ENCODE peak calls at places on chromosomes 11 and 22, in nine cellular contexts. One of them, this sample, is unnamed. For H3K27me3, the result is how much of the 10 kb centered on the place peaks cover.

GRCh38 chr11:74366576-74366975 is 31.7 kb downstream of the PGM2L1 start:
- DNase-seq in gastrocnemius medialis: no peak
- DNase-seq in fibroblast of lung: peak
- DNase-seq in GM23248: peak
- DNase-seq in tibial nerve: no peak
- DNase-seq in CD8-positive, alpha-beta memory T cell: no peak
- DNase-seq in astrocyte: peak
- DNase-seq in body of pancreas: no peak
- DNase-seq in kidney epithelial cell: no peak
- DNase-seq in this sample: peak

GRCh38 chr11:18384157-18384641 is 10.2 kb upstream of the LDHA start:
- DNase-seq in GM23248: peak
- DNase-seq in body of pancreas: peak
- DNase-seq in tibial nerve: peak
- DNase-seq in CD8-positive, alpha-beta memory T cell: no peak
- DNase-seq in kidney epithelial cell: peak
- DNase-seq in gastrocnemius medialis: peak
- DNase-seq in astrocyte: peak
- DNase-seq in fibroblast of lung: peak
- DNase-seq in this sample: no peak

GRCh38 chr22:23137905-23138520 is 3.8 kb downstream of the RSPH14 start:
- DNase-seq in CD8-positive, alpha-beta memory T cell: peak
- DNase-seq in body of pancreas: no peak
- DNase-seq in tibial nerve: no peak
- DNase-seq in fibroblast of lung: no peak
- DNase-seq in GM23248: peak
- DNase-seq in astrocyte: no peak
- DNase-seq in gastrocnemius medialis: no peak
- DNase-seq in kidney epithelial cell: no peak
- DNase-seq in this sample: no peak

GRCh38 chr22:23073506-23074229 is 3.3 kb downstream of the GNAZ start:
- DNase-seq in body of pancreas: no peak
- DNase-seq in fibroblast of lung: no peak
- DNase-seq in astrocyte: no peak
- DNase-seq in gastrocnemius medialis: no peak
- DNase-seq in kidney epithelial cell: no peak
- DNase-seq in GM23248: no peak
- DNase-seq in tibial nerve: no peak
- DNase-seq in CD8-positive, alpha-beta memory T cell: no peak
- DNase-seq in this sample: no peak

GRCh38 chr11:87451400-87451799 is 413.7 kb downstream of the TMEM135 start:
- DNase-seq in astrocyte: peak
- DNase-seq in GM23248: no peak
- DNase-seq in CD8-positive, alpha-beta memory T cell: no peak
- DNase-seq in fibroblast of lung: no peak
- DNase-seq in gastrocnemius medialis: no peak
- DNase-seq in kidney epithelial cell: no peak
- DNase-seq in tibial nerve: no peak
- DNase-seq in body of pancreas: no peak
- DNase-seq in this sample: no peak

GRCh38 chr11:8038393-8038792 is 42.6 kb upstream of the TUB start:
- DNase-seq in CD8-positive, alpha-beta memory T cell: no peak
- DNase-seq in GM23248: no peak
- DNase-seq in gastrocnemius medialis: no peak
- DNase-seq in tibial nerve: no peak
- DNase-seq in kidney epithelial cell: no peak
- DNase-seq in fibroblast of lung: no peak
- DNase-seq in body of pancreas: no peak
- DNase-seq in astrocyte: no peak
- DNase-seq in this sample: no peak

GRCh38 chr11:10067629-10068300 is 226.3 kb downstream of the SBF2 start:
- DNase-seq in GM23248: no peak
- DNase-seq in gastrocnemius medialis: no peak
- DNase-seq in body of pancreas: no peak
- DNase-seq in CD8-positive, alpha-beta memory T cell: no peak
- DNase-seq in kidney epithelial cell: no peak
- DNase-seq in fibroblast of lung: no peak
- DNase-seq in tibial nerve: no peak
- DNase-seq in astrocyte: no peak
- DNase-seq in this sample: no peak

GRCh38 chr11:125410091-125410490 is 86.0 kb downstream of the FEZ1 start:
- DNase-seq in tibial nerve: no peak
- DNase-seq in fibroblast of lung: no peak
- DNase-seq in GM23248: peak
- DNase-seq in body of pancreas: no peak
- DNase-seq in kidney epithelial cell: no peak
- DNase-seq in CD8-positive, alpha-beta memory T cell: no peak
- DNase-seq in astrocyte: no peak
- DNase-seq in gastrocnemius medialis: no peak
- DNase-seq in this sample: peak

GRCh38 chr11:469684-470667 is 19.9 kb downstream of the PTDSS2 start:
- DNase-seq in tibial nerve: peak
- DNase-seq in body of pancreas: peak
- DNase-seq in gastrocnemius medialis: peak
- DNase-seq in kidney epithelial cell: peak
- DNase-seq in CD8-positive, alpha-beta memory T cell: no peak
- DNase-seq in astrocyte: peak
- DNase-seq in fibroblast of lung: peak
- DNase-seq in GM23248: peak
- DNase-seq in this sample: peak

GRCh38 chr22:47034076-47034808 is 271.8 kb downstream of the TBC1D22A start:
- DNase-seq in gastrocnemius medialis: no peak
- DNase-seq in CD8-positive, alpha-beta memory T cell: no peak
- DNase-seq in GM23248: no peak
- DNase-seq in astrocyte: no peak
- DNase-seq in tibial nerve: no peak
- DNase-seq in fibroblast of lung: no peak
- DNase-seq in kidney epithelial cell: no peak
- DNase-seq in body of pancreas: no peak
- DNase-seq in this sample: no peak

GRCh38 chr22:35995772-35996171 is 32.9 kb downstream of the RBFOX2 start:
- DNase-seq in GM23248: peak
- DNase-seq in gastrocnemius medialis: peak
- DNase-seq in astrocyte: peak
- DNase-seq in CD8-positive, alpha-beta memory T cell: no peak
- DNase-seq in body of pancreas: peak
- DNase-seq in tibial nerve: peak
- DNase-seq in kidney epithelial cell: peak
- DNase-seq in fibroblast of lung: peak
- DNase-seq in this sample: no peak

GRCh38 chr11:73950869-73951710 is at the start of gene DNAJB13:
- DNase-seq in body of pancreas: peak
- DNase-seq in tibial nerve: no peak
- DNase-seq in fibroblast of lung: peak
- DNase-seq in GM23248: peak
- DNase-seq in astrocyte: peak
- DNase-seq in gastrocnemius medialis: no peak
- DNase-seq in CD8-positive, alpha-beta memory T cell: no peak
- DNase-seq in kidney epithelial cell: no peak
- DNase-seq in this sample: peak

GRCh38 chr11:13260196-13260962 is 17.2 kb upstream of the BMAL1 start:
- DNase-seq in kidney epithelial cell: no peak
- DNase-seq in GM23248: peak
- DNase-seq in tibial nerve: no peak
- DNase-seq in fibroblast of lung: no peak
- DNase-seq in CD8-positive, alpha-beta memory T cell: no peak
- DNase-seq in astrocyte: peak
- DNase-seq in gastrocnemius medialis: no peak
- DNase-seq in body of pancreas: no peak
- DNase-seq in this sample: no peak

GRCh38 chr11:73513707-73514106 is 84.2 kb downstream of the FAM168A start:
- DNase-seq in fibroblast of lung: no peak
- DNase-seq in body of pancreas: no peak
- DNase-seq in GM23248: no peak
- DNase-seq in CD8-positive, alpha-beta memory T cell: no peak
- DNase-seq in tibial nerve: no peak
- DNase-seq in kidney epithelial cell: no peak
- DNase-seq in gastrocnemius medialis: no peak
- DNase-seq in astrocyte: no peak
- DNase-seq in this sample: no peak

DNA sequence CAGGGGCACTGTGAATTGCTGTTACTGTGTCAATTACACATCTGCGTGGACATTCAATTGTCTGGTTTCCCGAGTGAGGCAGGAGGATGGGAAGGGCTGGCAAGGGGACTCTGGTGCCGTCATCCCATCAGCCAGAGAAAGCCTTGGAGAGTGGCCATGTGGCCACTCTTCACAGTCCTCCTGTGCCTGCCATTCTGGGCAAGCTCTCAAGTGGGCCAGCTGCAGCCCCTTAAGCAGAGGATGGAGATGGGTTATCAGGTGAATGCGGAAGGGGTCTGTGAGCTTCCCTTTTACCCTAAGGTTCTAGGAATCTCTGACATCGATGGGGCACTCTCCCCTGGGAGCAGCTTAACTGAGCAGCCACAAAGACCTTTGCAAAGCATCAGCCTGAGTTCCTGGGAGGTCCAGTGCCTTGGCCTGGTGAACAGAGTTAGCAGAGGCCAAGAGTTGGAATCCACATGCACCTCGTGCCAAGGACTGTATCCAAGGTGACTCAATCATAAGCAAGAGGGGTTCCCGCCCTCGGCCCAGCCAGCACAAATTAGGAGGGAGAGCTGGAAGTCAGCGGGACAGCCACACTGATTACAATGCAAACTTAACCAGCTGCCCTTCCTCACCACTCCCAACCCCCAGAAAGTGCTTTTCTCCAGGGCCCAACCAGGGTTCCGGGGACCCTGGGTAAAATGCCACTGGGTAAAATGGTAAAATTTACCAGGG is 193.7 kb downstream of the BUD13 start:
- DNase-seq in astrocyte: no peak
- DNase-seq in body of pancreas: no peak
- DNase-seq in CD8-positive, alpha-beta memory T cell: no peak
- DNase-seq in fibroblast of lung: no peak
- DNase-seq in kidney epithelial cell: no peak
- DNase-seq in GM23248: peak
- DNase-seq in tibial nerve: peak
- DNase-seq in gastrocnemius medialis: no peak
- DNase-seq in this sample: peak
- H3K27me3 ChIP-seq in astrocyte: under half
- H3K27me3 ChIP-seq in body of pancreas: under half
- H3K27me3 ChIP-seq in CD8-positive, alpha-beta memory T cell: under half
- H3K27me3 ChIP-seq in fibroblast of lung: under half
- H3K27me3 ChIP-seq in kidney epithelial cell: under half
- H3K27me3 ChIP-seq in GM23248: under half
- H3K27me3 ChIP-seq in tibial nerve: half or more
- H3K27me3 ChIP-seq in gastrocnemius medialis: under half
- H3K27me3 ChIP-seq in this sample: half or more

DNA sequence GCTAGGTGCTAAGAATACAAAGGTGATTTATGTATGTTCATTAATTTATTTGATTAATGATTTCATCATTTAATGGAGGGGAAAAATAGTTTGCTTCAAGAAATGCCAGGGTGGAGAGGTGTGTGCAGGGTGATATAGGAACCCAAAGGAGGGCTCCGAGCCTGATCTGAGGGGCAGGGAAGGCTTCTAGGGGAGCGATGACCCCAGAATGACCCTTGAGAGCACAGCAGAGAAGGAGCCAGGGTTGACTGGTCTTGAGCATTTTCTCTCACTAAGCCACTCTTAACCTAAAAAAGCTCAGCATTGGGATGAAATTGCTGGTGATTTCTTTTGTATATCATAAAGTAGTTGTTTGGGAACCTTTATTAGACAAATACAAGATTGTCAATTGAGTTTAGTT is 35.1 kb downstream of the HIPK3 start:
- DNase-seq in kidney epithelial cell: no peak
- DNase-seq in astrocyte: no peak
- DNase-seq in body of pancreas: no peak
- DNase-seq in GM23248: no peak
- DNase-seq in CD8-positive, alpha-beta memory T cell: no peak
- DNase-seq in fibroblast of lung: no peak
- DNase-seq in tibial nerve: no peak
- DNase-seq in gastrocnemius medialis: no peak
- DNase-seq in this sample: no peak
- H3K27me3 ChIP-seq in kidney epithelial cell: under half
- H3K27me3 ChIP-seq in astrocyte: under half
- H3K27me3 ChIP-seq in body of pancreas: under half
- H3K27me3 ChIP-seq in GM23248: under half
- H3K27me3 ChIP-seq in CD8-positive, alpha-beta memory T cell: under half
- H3K27me3 ChIP-seq in fibroblast of lung: under half
- H3K27me3 ChIP-seq in tibial nerve: under half
- H3K27me3 ChIP-seq in gastrocnemius medialis: under half
- H3K27me3 ChIP-seq in this sample: under half

DNA sequence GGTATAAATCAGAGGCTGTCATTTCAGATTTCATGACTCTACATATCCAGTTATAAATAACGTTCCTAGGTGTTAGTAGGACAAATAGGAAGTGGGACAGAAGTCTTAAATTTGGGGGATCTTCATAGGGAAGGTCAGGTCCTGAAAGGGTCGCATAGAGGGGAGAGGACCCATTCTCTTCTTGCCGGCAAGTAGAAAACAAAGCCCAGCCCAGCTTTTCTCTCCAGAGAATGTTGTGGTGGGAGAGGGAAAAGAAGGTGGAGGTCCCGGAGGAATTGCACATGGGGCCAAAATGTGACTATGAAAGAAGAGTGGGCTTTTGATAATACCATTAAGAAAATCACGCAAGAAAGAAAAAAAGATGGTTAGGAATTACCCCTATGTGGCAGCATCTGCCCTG is 976 bp upstream of the NELL1 start:
- DNase-seq in astrocyte: no peak
- DNase-seq in fibroblast of lung: no peak
- DNase-seq in GM23248: no peak
- DNase-seq in body of pancreas: no peak
- DNase-seq in tibial nerve: no peak
- DNase-seq in gastrocnemius medialis: no peak
- DNase-seq in kidney epithelial cell: no peak
- DNase-seq in CD8-positive, alpha-beta memory T cell: no peak
- DNase-seq in this sample: no peak
- H3K27me3 ChIP-seq in astrocyte: under half
- H3K27me3 ChIP-seq in fibroblast of lung: under half
- H3K27me3 ChIP-seq in GM23248: under half
- H3K27me3 ChIP-seq in body of pancreas: under half
- H3K27me3 ChIP-seq in tibial nerve: half or more
- H3K27me3 ChIP-seq in gastrocnemius medialis: half or more
- H3K27me3 ChIP-seq in kidney epithelial cell: under half
- H3K27me3 ChIP-seq in CD8-positive, alpha-beta memory T cell: under half
- H3K27me3 ChIP-seq in this sample: half or more

DNA sequence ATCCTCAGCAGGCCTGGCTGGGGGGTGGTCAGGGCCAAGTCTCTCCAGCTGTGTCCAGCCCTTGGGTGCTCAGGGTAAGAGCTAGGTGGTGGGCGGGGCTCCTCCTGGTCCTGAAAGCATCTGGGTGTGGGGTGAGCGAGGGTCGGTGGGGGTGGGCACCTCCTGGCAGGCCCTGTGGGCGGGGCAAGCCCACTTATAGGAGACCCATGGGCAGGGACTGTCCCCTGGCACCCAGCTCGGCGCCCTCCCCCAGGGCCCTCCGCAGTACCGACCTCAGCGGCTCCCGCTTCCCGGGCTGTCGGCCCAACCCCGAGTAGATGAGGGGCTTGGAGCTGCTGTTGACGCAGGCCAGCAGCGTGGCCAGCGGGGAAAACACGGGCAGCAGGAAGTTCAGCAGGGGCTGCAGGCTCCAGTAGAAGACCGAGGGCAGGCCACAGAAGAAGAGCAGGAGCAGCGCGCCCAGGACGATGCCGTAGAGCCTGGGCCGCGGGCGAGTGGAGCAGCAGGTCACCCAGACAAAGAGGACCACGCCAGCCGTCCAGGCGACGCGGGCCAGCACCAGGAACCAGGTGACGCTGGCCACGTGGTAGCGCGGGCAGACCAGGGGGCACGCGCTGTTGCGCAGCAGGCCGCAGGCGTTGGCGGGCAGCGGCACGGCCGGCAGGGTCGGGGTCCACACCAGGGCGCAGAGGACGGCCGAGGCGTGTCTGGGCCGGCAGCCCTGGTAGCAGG is 696 bp downstream of the MRGPRG start:
- DNase-seq in body of pancreas: peak
- DNase-seq in fibroblast of lung: no peak
- DNase-seq in CD8-positive, alpha-beta memory T cell: no peak
- DNase-seq in kidney epithelial cell: no peak
- DNase-seq in astrocyte: no peak
- DNase-seq in tibial nerve: no peak
- DNase-seq in gastrocnemius medialis: no peak
- DNase-seq in GM23248: no peak
- DNase-seq in this sample: peak
- H3K27me3 ChIP-seq in body of pancreas: under half
- H3K27me3 ChIP-seq in fibroblast of lung: under half
- H3K27me3 ChIP-seq in CD8-positive, alpha-beta memory T cell: under half
- H3K27me3 ChIP-seq in kidney epithelial cell: under half
- H3K27me3 ChIP-seq in astrocyte: under half
- H3K27me3 ChIP-seq in tibial nerve: half or more
- H3K27me3 ChIP-seq in gastrocnemius medialis: under half
- H3K27me3 ChIP-seq in GM23248: under half
- H3K27me3 ChIP-seq in this sample: under half